ENCODE peak calls at places on chromosomes 5 and 9, in eight cellular contexts. E is amygdala; Z is T-helper 2 cell; O is caudate nucleus; F is T-cell; T is activated CD8-positive, alpha-beta memory T cell treated with anti-CD3 and anti-CD28 coated beads, Interleukin-2, amount 50 U/mL, for 48 hours; G is anterior cingulate cortex; I is ACHN. N is an unnamed sample.

GRCh38 chr9:101736723-101737122 is 1.7 kb downstream of the GRIN3A start:
- DNase-seq in Z (no peak), T (no peak), G (no peak), I (no peak), O (no peak), F (no peak), E (no peak), N (no peak)

GRCh38 chr9:114216081-114216480 is 60.7 kb downstream of the COL27A1 start:
- DNase-seq in G (peak), I (no peak), E (peak), F (no peak), Z (no peak), O (peak), T (no peak), N (peak)

GRCh38 chr5:146878471-146879172 is at the start of gene PPP2R2B:
- DNase-seq in E (peak), F (peak), O (peak), Z (peak), T (peak), I (no peak), G (peak), N (no peak)

GRCh38 chr5:77302247-77302646 is 91.8 kb downstream of the PDE8B start:
- DNase-seq in E (no peak), Z (no peak), F (no peak), G (no peak), I (no peak), T (no peak), O (no peak), N (no peak)

GRCh38 chr9:93600504-93600903 is 24.1 kb downstream of the PHF2 start:
- DNase-seq in Z (no peak), G (no peak), O (no peak), E (no peak), I (no peak), T (peak), F (no peak), N (no peak)

GRCh38 chr9:3331801-3332200 is 194.0 kb downstream of the RFX3 start:
- DNase-seq in E (no peak), G (no peak), F (no peak), O (no peak), T (no peak), Z (no peak), I (peak), N (no peak)

GRCh38 chr5:68086857-68087256 is 128.7 kb upstream of the PIK3R1 start:
- DNase-seq in T (no peak), F (no peak), G (no peak), E (peak), I (no peak), O (peak), Z (no peak), N (no peak)

GRCh38 chr5:181235323-181235688 is 8.4 kb downstream of the RACK1 start:
- DNase-seq in Z (no peak), T (no peak), F (no peak), E (no peak), I (no peak), G (no peak), O (no peak), N (no peak)

GRCh38 chr5:54007822-54008777 is 302.3 kb downstream of the ARL15 start:
- DNase-seq in G (no peak), F (no peak), O (no peak), E (no peak), I (no peak), T (no peak), Z (no peak), N (no peak)

GRCh38 chr5:36870399-36871040 is 6.0 kb upstream of the NIPBL start:
- DNase-seq in F (no peak), E (no peak), G (no peak), Z (peak), I (peak), O (no peak), T (no peak), N (no peak)

GRCh38 chr9:4086119-4087088 is 213.5 kb downstream of the GLIS3 start:
- DNase-seq in T (no peak), Z (no peak), G (no peak), E (no peak), O (no peak), F (no peak), I (no peak), N (no peak)

GRCh38 chr5:147554285-147554817 is 44.5 kb upstream of the DPYSL3 start:
- DNase-seq in F (no peak), Z (no peak), G (no peak), T (no peak), O (peak), I (no peak), E (no peak), N (no peak)

GRCh38 chr5:151628112-151628823 is 37.1 kb upstream of the FAT2 start:
- DNase-seq in O (no peak), T (no peak), E (no peak), G (no peak), I (no peak), F (no peak), Z (no peak), N (peak)

GRCh38 chr5:44532981-44533380 is 143.8 kb upstream of the FGF10 start:
- DNase-seq in G (no peak), I (no peak), E (no peak), Z (no peak), O (no peak), F (no peak), T (no peak), N (no peak)

GRCh38 chr9:82922686-82923085 is 140.3 kb downstream of the RASEF start:
- DNase-seq in G (no peak), T (no peak), I (no peak), Z (no peak), O (no peak), F (no peak), E (no peak), N (no peak)

GRCh38 chr5:83253731-83254130 is 176.4 kb downstream of the XRCC4 start:
- DNase-seq in Z (no peak), O (no peak), G (no peak), T (no peak), E (no peak), F (no peak), I (no peak), N (no peak)

GRCh38 chr9:122070728-122071127 is 22.4 kb downstream of the TTLL11 start:
- DNase-seq in E (no peak), F (no peak), Z (no peak), T (no peak), I (no peak), G (no peak), O (no peak), N (no peak)

GRCh38 chr9:5326893-5327548 is 12.7 kb downstream of the RLN1 start:
- DNase-seq in Z (peak), E (no peak), F (peak), O (no peak), T (no peak), G (no peak), I (no peak), N (no peak)

GRCh38 chr5:1497795-1498622 is 25.8 kb downstream of the LPCAT1 start:
- DNase-seq in E (no peak), F (no peak), O (peak), T (no peak), Z (no peak), I (no peak), G (no peak), N (no peak)

GRCh38 chr5:179799644-179799973 is 5.8 kb downstream of the LTC4S start:
- DNase-seq in F (no peak), T (no peak), E (no peak), G (no peak), O (no peak), I (no peak), Z (no peak), N (no peak)

GRCh38 chr9:79667716-79668458 is 96.1 kb downstream of the TLE4 start:
- DNase-seq in E (no peak), F (no peak), T (no peak), I (no peak), O (no peak), Z (no peak), G (no peak), N (no peak)

GRCh38 chr5:127392762-127393161 is 102.2 kb downstream of the MEGF10 start:
- DNase-seq in Z (no peak), F (no peak), G (no peak), O (no peak), T (no peak), I (no peak), E (no peak), N (no peak)

GRCh38 chr5:136099870-136100269 is 32.8 kb upstream of the SMAD5 start:
- DNase-seq in G (no peak), E (no peak), T (no peak), O (no peak), F (no peak), Z (no peak), I (no peak), N (no peak)

GRCh38 chr5:138180183-138180782 is 1.4 kb downstream of the KIF20A start:
- DNase-seq in O (no peak), E (no peak), Z (peak), F (no peak), I (peak), G (no peak), T (no peak), N (no peak)

GRCh38 chr9:89477811-89478583 is 19.9 kb downstream of the SEMA4D start:
- DNase-seq in F (no peak), I (no peak), E (no peak), T (peak), G (no peak), O (no peak), Z (peak), N (no peak)